ENCODE peak calls at places on chromosomes 3 and 15, in four cellular contexts. U is HepG2, Z is K562, T is H1. R is an unnamed sample.

GRCh38 chr3:39067286-39067685 is 15.5 kb downstream of the WDR48 start:
- DNase-seq in U (no peak), T (no peak), Z (no peak), R (no peak)

GRCh38 chr3:194399874-194400411 is 877 bp upstream of the GP5 start:
- DNase-seq in T (no peak), U (no peak), Z (no peak), R (no peak)

GRCh38 chr3:194487289-194488006 is 646 bp upstream of the ATP13A3 start:
- DNase-seq in Z (peak), U (no peak), T (no peak), R (no peak)

GRCh38 chr3:126847061-126847460 is 135.9 kb upstream of the PLXNA1 start:
- DNase-seq in Z (no peak), T (no peak), U (no peak), R (no peak)

GRCh38 chr15:85854345-85855097 is 59.8 kb upstream of the KLHL25 start:
- DNase-seq in U (peak), T (no peak), Z (peak), R (peak)

GRCh38 chr3:123083446-123084124 is 16.8 kb downstream of the PDIA5 start:
- DNase-seq in U (no peak), T (no peak), Z (no peak), R (no peak)

GRCh38 chr3:194871143-194871863 is 185.6 kb downstream of the FAM43A start:
- DNase-seq in Z (no peak), T (no peak), U (no peak), R (peak)

GRCh38 chr3:60841355-60841754 is 409.9 kb downstream of the FHIT start:
- DNase-seq in T (no peak), U (peak), Z (no peak), R (peak)

GRCh38 chr15:76330281-76330680 is 6.3 kb upstream of the ISL2 start:
- DNase-seq in U (peak), Z (peak), T (no peak), R (peak)

GRCh38 chr15:40344631-40345120 is 3.9 kb upstream of the CCDC9B start:
- DNase-seq in U (peak), T (no peak), Z (peak), R (peak)
- TF ChIP-seq RNF2 in U (no peak), T (no peak), Z (no peak), R (no peak)

GRCh38 chr3:156217674-156218352 is 97.4 kb downstream of the KCNAB1 start:
- DNase-seq in T (no peak), Z (no peak), U (no peak), R (no peak)
- TF ChIP-seq RNF2 in T (no peak), Z (no peak), U (no peak), R (no peak)

DNA sequence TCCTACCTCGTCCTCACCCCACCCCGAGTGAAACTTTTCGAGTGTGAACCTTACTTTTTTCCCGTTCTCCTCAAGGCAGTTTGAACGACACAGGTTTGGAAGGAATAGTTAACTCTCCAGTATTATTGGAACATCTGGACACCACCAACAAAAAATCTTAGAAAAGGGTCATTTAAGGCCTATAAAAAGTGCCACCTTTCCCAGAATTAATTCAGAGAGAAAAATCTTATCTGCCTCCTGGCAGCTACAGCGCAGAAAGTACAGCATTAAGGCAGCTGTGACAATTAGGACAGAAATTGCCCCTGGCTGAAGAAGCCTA is 1.1 kb downstream of the ATP11B start:
- DNase-seq in Z (peak), T (no peak), U (no peak), R (no peak)
- TF ChIP-seq RNF2 in Z (no peak), T (no peak), U (no peak), R (no peak)

GRCh38 chr3:11452988-11453847 is 181.0 kb downstream of the ATG7 start:
- DNase-seq in U (peak), Z (no peak), T (no peak), R (no peak)
- TF ChIP-seq RNF2 in U (no peak), Z (no peak), T (no peak), R (no peak)

DNA sequence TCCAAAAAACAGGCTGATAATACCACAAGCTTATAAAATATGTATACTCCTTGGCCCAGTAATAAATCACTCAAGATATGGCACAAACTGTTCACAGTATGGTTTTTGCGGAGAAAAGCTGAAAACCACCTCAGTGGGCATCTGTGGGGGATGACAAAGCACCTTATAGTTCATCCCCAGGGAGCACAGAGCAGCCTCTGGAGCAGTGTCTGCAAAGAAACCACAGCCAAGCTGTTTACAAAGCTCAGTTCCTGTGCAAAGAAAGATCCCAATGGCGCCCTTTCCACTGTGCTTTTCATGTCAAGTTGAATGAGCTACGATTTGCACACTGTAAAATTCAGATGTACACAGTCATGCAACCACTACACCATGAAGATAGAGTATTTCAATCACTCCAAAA is 2.6 kb upstream of the EFCC1 start:
- DNase-seq in U (no peak), Z (no peak), T (no peak), R (no peak)
- TF ChIP-seq RNF2 in U (no peak), Z (no peak), T (no peak), R (no peak)

DNA sequence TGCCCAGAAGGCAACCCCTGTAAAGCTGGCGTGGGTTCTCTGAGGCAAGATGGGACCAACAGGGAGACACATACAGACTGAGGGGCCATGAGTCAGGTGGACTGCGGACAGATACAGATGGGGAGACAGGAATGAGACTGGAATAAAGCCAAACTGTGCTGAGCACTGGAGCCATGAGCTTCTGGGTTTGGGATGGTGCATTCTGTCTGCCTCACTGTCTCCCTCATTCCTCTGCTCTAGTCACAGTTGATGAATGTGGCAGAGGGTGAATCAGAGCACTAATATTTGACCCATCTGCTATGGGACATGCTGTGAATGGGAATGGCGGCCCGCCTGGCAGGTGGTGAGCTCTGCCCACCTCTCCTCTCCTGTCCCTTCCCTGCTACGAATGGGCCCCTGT is 262.9 kb downstream of the EPHB1 start:
- DNase-seq in U (no peak), Z (no peak), T (no peak), R (no peak)
- TF ChIP-seq RNF2 in U (no peak), Z (no peak), T (no peak), R (no peak)

DNA sequence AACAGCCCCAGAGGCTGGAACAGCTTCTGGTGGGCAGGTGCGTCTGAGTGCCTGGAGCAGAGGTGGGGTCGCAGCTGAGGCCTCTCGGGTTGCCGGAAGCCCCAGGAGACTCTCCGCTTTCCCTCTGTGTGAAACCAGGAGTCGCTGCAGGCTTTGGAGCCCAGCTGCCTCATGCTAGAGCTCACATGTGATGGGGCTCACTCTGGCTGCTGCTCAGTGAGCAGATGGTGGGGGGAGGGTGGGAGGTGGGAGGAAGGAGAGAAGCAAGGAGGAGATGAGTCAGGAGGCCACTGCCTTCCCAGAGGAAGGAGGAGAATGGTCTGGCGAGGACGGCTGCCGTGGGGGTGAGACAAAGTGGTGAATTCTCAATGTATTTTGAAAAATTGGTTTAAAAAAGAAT is 290.1 kb upstream of the CHRNA7 start:
- DNase-seq in U (no peak), T (peak), Z (no peak), R (peak)
- TF ChIP-seq RNF2 in U (no peak), T (no peak), Z (no peak), R (no peak)

DNA sequence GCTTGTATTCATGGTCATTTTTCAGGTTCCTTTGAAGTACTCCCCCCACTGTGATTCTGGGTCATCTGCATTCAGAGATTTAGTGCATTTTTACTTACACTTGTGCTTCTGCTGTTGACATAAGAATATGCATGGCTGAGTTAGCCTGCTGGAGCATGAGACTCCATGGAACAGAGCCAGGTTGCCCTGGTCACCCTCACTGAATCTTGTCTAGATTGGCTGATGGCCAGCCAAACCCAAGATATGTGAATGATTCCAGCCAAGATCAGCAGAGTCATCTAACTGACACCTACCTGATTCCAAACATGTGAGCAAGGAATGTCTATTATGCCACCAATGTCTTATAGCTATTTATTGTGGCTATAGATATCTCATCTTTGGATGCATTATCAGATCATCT is 25.1 kb downstream of the DTWD1 start:
- DNase-seq in U (peak), Z (no peak), T (no peak), R (no peak)
- TF ChIP-seq RNF2 in U (no peak), Z (no peak), T (no peak), R (no peak)

GRCh38 chr3:99777708-99778107 is 40.0 kb upstream of the CMSS1 start:
- DNase-seq in T (no peak), Z (no peak), U (no peak), R (no peak)

GRCh38 chr3:99777210-99777549 is 40.5 kb upstream of the CMSS1 start:
- DNase-seq in Z (no peak), T (no peak), U (no peak), R (no peak)

GRCh38 chr3:99776516-99777209 is 41.0 kb upstream of the CMSS1 start:
- DNase-seq in Z (no peak), T (no peak), U (no peak), R (no peak)

GRCh38 chr3:99768808-99769501 is 48.7 kb upstream of the CMSS1 start:
- DNase-seq in T (no peak), Z (no peak), U (no peak), R (no peak)

DNA sequence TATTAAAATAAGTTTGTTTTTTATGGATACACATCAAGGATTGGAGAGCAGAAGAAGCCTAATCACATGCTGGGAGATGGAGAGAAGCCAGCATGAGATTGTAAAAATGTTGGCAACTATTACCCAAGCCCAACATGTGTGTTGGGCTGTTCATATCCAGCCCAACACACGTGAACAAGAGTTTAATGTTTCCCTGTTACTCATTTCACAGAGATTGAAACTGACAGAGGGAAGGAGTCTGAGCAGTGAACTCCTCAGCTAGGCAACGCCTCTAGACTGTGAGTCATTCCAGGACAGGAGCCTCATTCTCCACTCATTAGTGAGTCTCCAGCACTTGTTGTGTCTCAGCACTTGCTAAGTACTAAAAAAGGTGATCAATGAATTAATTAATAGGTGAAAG is 43.2 kb upstream of the CMSS1 start:
- DNase-seq in U (no peak), T (no peak), Z (no peak), R (no peak)
- TF ChIP-seq RNF2 in U (no peak), T (no peak), Z (no peak), R (no peak)

GRCh38 chr15:99536422-99537033 is 29.3 kb upstream of the MEF2A start:
- DNase-seq in T (no peak), Z (no peak), U (no peak), R (no peak)
- TF ChIP-seq RNF2 in T (no peak), Z (no peak), U (no peak), R (no peak)

R was measured in A549.